ENCODE peak calls at places on chromosome X, in eight cellular contexts. O, H, M, R, S, T, N and A are unnamed samples.
A peak's percentile ranks its signal among the peaks of the same experiment; 100 is the strongest.

GRCh38 chrX:1537031-1537715 is at the start of gene P2RY8:
- DNase-seq in T (no peak), S (peak; percentile 87), O (peak; percentile 76), N (no peak), M (peak; percentile 56), H (peak; percentile 47), R (no peak), A (peak; percentile 72)

GRCh38 chrX:37921758-37922157 is 74.4 kb upstream of the DYNLT3 start:
- DNase-seq in S (no peak), R (peak; percentile 82), M (no peak), T (no peak), N (peak; percentile 58), O (no peak), H (no peak), A (no peak)

GRCh38 chrX:46573896-46574336 is 351 bp downstream of the CHST7 start:
- DNase-seq in O (peak; percentile 67), S (peak; percentile 46), T (peak; percentile 72), R (peak; percentile 65), H (peak; percentile 19), M (peak; percentile 49), N (peak; percentile 63), A (no peak)

GRCh38 chrX:136192839-136193414 is 45.6 kb downstream of the FHL1 start:
- DNase-seq in N (no peak), R (peak; percentile 81), H (no peak), S (no peak), O (no peak), T (no peak), M (no peak), A (no peak)

GRCh38 chrX:137926090-137926489 is 360.2 kb downstream of the ZIC3 start:
- DNase-seq in N (no peak), R (no peak), T (peak; percentile 47), M (no peak), H (no peak), O (no peak), S (no peak), A (no peak)

GRCh38 chrX:153804621-153805020 is 10.2 kb downstream of the SSR4 start:
- DNase-seq in T (no peak), N (no peak), M (no peak), R (no peak), O (no peak), H (no peak), S (no peak), A (no peak)

GRCh38 chrX:57772637-57773036 is 92.6 kb upstream of the NLRP2B start:
- DNase-seq in R (no peak), N (no peak), O (no peak), T (no peak), H (no peak), M (no peak), S (no peak), A (no peak)

GRCh38 chrX:70013483-70014222 is 36.1 kb downstream of the AWAT2 start:
- DNase-seq in T (no peak), O (no peak), N (no peak), S (no peak), M (no peak), H (no peak), R (no peak), A (no peak)

GRCh38 chrX:11261260-11261659 is 32.0 kb upstream of the AMELX start:
- DNase-seq in H (no peak), O (no peak), T (no peak), M (no peak), N (no peak), R (peak; percentile 71), S (no peak), A (no peak)

GRCh38 chrX:71625471-71625870 is 7.2 kb upstream of the CXCR3 start:
- DNase-seq in H (no peak), R (no peak), S (no peak), T (no peak), O (no peak), M (no peak), N (no peak), A (no peak)

GRCh38 chrX:22024577-22024976 is 7.5 kb upstream of the PHEX start:
- DNase-seq in S (no peak), O (no peak), T (no peak), H (no peak), R (no peak), N (no peak), M (no peak), A (no peak)

GRCh38 chrX:13488706-13489105 is 80.7 kb upstream of the EGFL6 start:
- DNase-seq in M (no peak), O (no peak), H (no peak), T (no peak), S (no peak), N (no peak), R (peak; percentile 31), A (no peak)
- H3K27ac ChIP-seq in M (peak overlapping the region; percentile 65), O (peak overlapping the region; percentile 74), H (peak overlapping the region; percentile 85), T (no peak overlapping the region), S (no peak overlapping the region), N (no peak overlapping the region), R (peak overlapping the region; percentile 29), A (peak overlapping the region; percentile 67)

GRCh38 chrX:76931518-76931917 is 504.0 kb downstream of the MAGEE1 start:
- DNase-seq in N (no peak), T (no peak), M (no peak), H (no peak), R (no peak), S (no peak), O (no peak), A (no peak)
- TF ChIP-seq CTCF in N (no peak), T (no peak), M (no peak), H (no peak), R (no peak), S (no peak), O (no peak), A (no peak)

GRCh38 chrX:101550362-101550761 is at the start of gene ARMCX1:
- DNase-seq in N (peak; percentile 87), T (peak; percentile 66), M (peak; percentile 66), R (peak; percentile 74), H (peak; percentile 67), O (peak; percentile 86), S (peak; percentile 46), A (peak; percentile 86)
- H3K4me3 ChIP-seq in N (peak within 1 kb of the TSS; percentile 87), T (peak within 1 kb of the TSS; percentile 52), M (peak within 1 kb of the TSS; percentile 34), R (peak within 1 kb of the TSS; percentile 61), H (peak within 1 kb of the TSS; percentile 57), O (peak within 1 kb of the TSS; percentile 63), S (peak within 1 kb of the TSS; percentile 36), A (peak within 1 kb of the TSS; percentile 52)

GRCh38 chrX:2697741-2698294 is 6.7 kb downstream of the CD99 start:
- DNase-seq in N (peak; percentile 30), O (no peak), M (no peak), T (no peak), S (no peak), R (peak; percentile 50), H (no peak), A (no peak)

GRCh38 chrX:2699959-2700358 is 8.9 kb downstream of the CD99 start:
- DNase-seq in S (no peak), M (no peak), T (no peak), H (no peak), N (no peak), R (no peak), O (no peak), A (no peak)

GRCh38 chrX:2696698-2697215 is 5.7 kb downstream of the CD99 start:
- DNase-seq in R (peak; percentile 91), O (no peak), H (no peak), M (no peak), T (no peak), N (peak; percentile 96), S (no peak), A (no peak)

GRCh38 chrX:2697306-2697705 is 6.2 kb downstream of the CD99 start:
- DNase-seq in N (no peak), M (no peak), T (no peak), O (no peak), H (no peak), R (no peak), S (no peak), A (no peak)

DNA sequence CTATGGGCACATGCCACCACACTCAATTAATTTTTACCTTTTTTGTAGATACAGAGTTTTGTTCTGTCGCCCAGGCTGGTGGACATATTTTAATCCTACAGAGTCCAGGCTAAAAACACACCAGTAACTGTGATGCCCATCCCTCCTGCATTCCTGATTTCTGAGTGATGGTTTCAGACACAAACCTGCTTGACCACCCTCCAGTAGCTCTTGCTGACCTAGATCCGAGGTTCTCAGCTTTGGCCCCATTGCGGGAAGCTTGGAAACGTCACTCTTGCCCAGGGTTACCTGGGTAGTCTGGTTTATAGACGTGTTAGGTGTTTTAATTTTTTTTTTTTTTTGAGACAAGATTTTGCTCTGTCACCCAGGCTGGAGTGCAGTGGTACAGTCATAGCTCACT is 7.5 kb downstream of the CD99 start:
- DNase-seq in R (no peak), M (no peak), O (no peak), S (no peak), H (no peak), T (no peak), N (no peak), A (no peak)
- H3K27ac ChIP-seq in R (no peak overlapping the region), M (no peak overlapping the region), O (no peak overlapping the region), S (no peak overlapping the region), H (peak overlapping the region; percentile 87), T (no peak overlapping the region), N (peak overlapping the region; percentile 87), A (no peak overlapping the region)

DNA sequence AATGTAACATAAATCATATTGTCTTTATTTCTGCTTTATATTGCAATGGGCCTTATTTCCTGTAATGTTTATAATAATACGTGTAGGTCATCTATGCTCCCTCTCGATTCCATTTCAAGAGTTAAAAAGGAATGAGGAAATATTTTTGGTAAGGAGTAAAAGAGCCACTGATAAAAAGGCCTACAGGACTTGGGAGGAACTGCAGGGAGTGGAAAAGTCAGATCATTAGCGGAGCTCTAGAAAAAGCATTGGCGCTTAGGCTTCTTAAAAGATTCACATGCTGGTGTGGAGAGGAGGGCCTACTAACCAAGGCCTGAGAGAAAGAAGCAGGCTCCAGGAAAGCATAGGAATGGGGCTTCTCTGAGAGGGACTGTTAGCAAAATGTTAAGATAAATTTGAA is 82.9 kb upstream of the PNPLA4 start:
- DNase-seq in H (no peak), R (no peak), T (peak; percentile 13), M (no peak), N (no peak), O (no peak), S (no peak), A (no peak)
- TF ChIP-seq CTCF in H (no peak), R (no peak), T (peak; percentile 34), M (no peak), N (no peak), O (no peak), S (no peak), A (peak; percentile 21)

GRCh38 chrX:48597353-48598264 is at the start of gene WDR13:
- DNase-seq in R (peak; percentile 93), O (peak; percentile 96), N (peak; percentile 95), M (peak; percentile 94), S (peak; percentile 93), H (peak; percentile 84), T (peak; percentile 85), A (peak; percentile 94)
- H3K4me3 ChIP-seq in R (peak within 1 kb of the TSS; percentile 68), O (peak within 1 kb of the TSS; percentile 65), N (peak within 1 kb of the TSS; percentile 60), M (peak within 1 kb of the TSS; percentile 51), S (peak within 1 kb of the TSS; percentile 69), H (peak within 1 kb of the TSS; percentile 57), T (peak within 1 kb of the TSS; percentile 86), A (peak within 1 kb of the TSS; percentile 61)

GRCh38 chrX:65601530-65602281 is 65.7 kb upstream of the MSN start:
- DNase-seq in N (peak; percentile 97), T (no peak), H (peak; percentile 67), M (peak; percentile 82), O (peak; percentile 93), R (peak; percentile 85), S (peak; percentile 84), A (peak; percentile 94)
- H3K27ac ChIP-seq in N (peak overlapping the region; percentile 96), T (no peak overlapping the region), H (peak overlapping the region; percentile 90), M (peak overlapping the region; percentile 52), O (peak overlapping the region; percentile 87), R (no peak overlapping the region), S (peak overlapping the region; percentile 76), A (peak overlapping the region; percentile 85)